ENCODE peak calls at places on chromosome 16, in nine cellular contexts. D is AG10803, Q is heart left ventricle, N is stomach, V is cardiac muscle cell, K is cardiac fibroblast, S is sigmoid colon, B is neural progenitor cell, C is choroid plexus epithelial cell. F is an unnamed sample.
A peak's percentile ranks its signal among the peaks of the same experiment; 100 is the strongest.

GRCh38 chr16:85153046-85153445 is 40.8 kb upstream of the CIBAR2 start:
- DNase-seq in D (no peak), Q (no peak), N (no peak), V (no peak), K (no peak), S (no peak), B (no peak), C (no peak), F (no peak)

GRCh38 chr16:73432794-73433455 is 385.0 kb upstream of the ZFHX3 start:
- DNase-seq in D (no peak), Q (no peak), N (no peak), V (no peak), K (no peak), S (no peak), B (no peak), C (no peak), F (no peak)

GRCh38 chr16:24978370-24978914 is 36.7 kb downstream of the ARHGAP17 start:
- DNase-seq in D (no peak), Q (no peak), N (no peak), V (no peak), K (no peak), S (no peak), B (no peak), C (peak; percentile 31), F (no peak)

GRCh38 chr16:3087836-3088235 is 11.3 kb downstream of the ZSCAN10 start:
- DNase-seq in D (no peak), Q (no peak), N (no peak), V (no peak), K (no peak), S (no peak), B (no peak), C (no peak), F (no peak)

GRCh38 chr16:78763821-78764440 is 664.5 kb downstream of the WWOX start:
- DNase-seq in D (no peak), Q (no peak), N (no peak), V (no peak), K (no peak), S (no peak), B (no peak), C (no peak), F (no peak)

GRCh38 chr16:2025878-2026460 is 733 bp upstream of the NHERF2 start:
- DNase-seq in D (no peak), Q (peak; percentile 30), N (no peak), V (no peak), K (no peak), S (no peak), B (no peak), C (no peak), F (no peak)

GRCh38 chr16:72590179-72590937 is 418.4 kb upstream of the PMFBP1 start:
- DNase-seq in D (peak; percentile 18), Q (no peak), N (no peak), V (peak; percentile 3), K (no peak), S (no peak), B (no peak), C (peak; percentile 5), F (no peak)

GRCh38 chr16:11729787-11730186 is 12.9 kb downstream of the TXNDC11 start:
- DNase-seq in D (no peak), Q (no peak), N (no peak), V (no peak), K (no peak), S (no peak), B (no peak), C (no peak), F (no peak)

GRCh38 chr16:81482329-81483063 is 37.9 kb downstream of the CMIP start:
- DNase-seq in D (no peak), Q (peak; percentile 39), N (no peak), V (no peak), K (no peak), S (no peak), B (no peak), C (no peak), F (no peak)

GRCh38 chr16:15502041-15502725 is 67.8 kb downstream of the BMERB1 start:
- DNase-seq in D (peak; percentile 83), Q (no peak), N (no peak), V (no peak), K (peak; percentile 94), S (no peak), B (no peak), C (peak; percentile 98), F (no peak)

GRCh38 chr16:76278976-76279375 is 1.8 kb downstream of the CNTNAP4 start:
- DNase-seq in D (no peak), Q (no peak), N (no peak), V (peak; percentile 61), K (peak; percentile 54), S (no peak), B (peak; percentile 55), C (peak; percentile 3), F (peak; percentile 28)

GRCh38 chr16:77374384-77374783 is 60.5 kb downstream of the ADAMTS18 start:
- DNase-seq in D (no peak), Q (no peak), N (no peak), V (no peak), K (no peak), S (no peak), B (no peak), C (no peak), F (peak; percentile 45)

GRCh38 chr16:50719401-50720337 is 22.2 kb upstream of the CYLD start:
- DNase-seq in D (no peak), Q (no peak), N (peak; percentile 65), V (no peak), K (no peak), S (peak; percentile 46), B (no peak), C (no peak), F (no peak)
- TF ChIP-seq CTCF in D (no peak), Q (no peak), N (no peak), V (no peak), K (no peak), S (no peak), B (peak; percentile 35), C (no peak), F (no peak)

GRCh38 chr16:23324727-23325126 is 22.6 kb downstream of the SCNN1B start:
- DNase-seq in D (no peak), Q (peak; percentile 64), N (peak; percentile 78), V (no peak), K (no peak), S (peak; percentile 73), B (no peak), C (no peak), F (peak; percentile 96)
- H3K4me3 ChIP-seq in D (no peak overlapping the region), Q (no peak overlapping the region), N (no peak overlapping the region), V (no peak overlapping the region), K (no peak overlapping the region), S (no peak overlapping the region), B (no peak overlapping the region), C (no peak overlapping the region), F (no peak overlapping the region)

GRCh38 chr16:878071-878784 is 77.7 kb upstream of the GNG13 start:
- DNase-seq in D (peak; percentile 14), Q (peak; percentile 22), N (no peak), V (no peak), K (no peak), S (peak; percentile 49), B (peak; percentile 63), C (no peak), F (no peak)
- TF ChIP-seq CTCF in D (no peak), Q (no peak), N (no peak), V (no peak), K (no peak), S (no peak), B (peak; percentile 51), C (no peak), F (peak; percentile 33)

GRCh38 chr16:54282202-54282922 is 4.2 kb downstream of the IRX3 start:
- DNase-seq in D (peak; percentile 23), Q (peak; percentile 65), N (peak; percentile 71), V (peak; percentile 88), K (no peak), S (no peak), B (peak; percentile 86), C (peak; percentile 41), F (no peak)

GRCh38 chr16:54284931-54285413 is 1.6 kb downstream of the IRX3 start:
- DNase-seq in D (peak; percentile 42), Q (peak; percentile 61), N (no peak), V (peak; percentile 50), K (peak; percentile 55), S (no peak), B (peak; percentile 46), C (no peak), F (no peak)

GRCh38 chr16:54284319-54284930 is 2.2 kb downstream of the IRX3 start:
- DNase-seq in D (peak; percentile 21), Q (no peak), N (peak; percentile 58), V (peak; percentile 34), K (no peak), S (no peak), B (peak; percentile 72), C (no peak), F (no peak)

GRCh38 chr16:54282923-54283734 is 3.5 kb downstream of the IRX3 start:
- DNase-seq in D (no peak), Q (no peak), N (no peak), V (peak; percentile 37), K (no peak), S (no peak), B (peak; percentile 53), C (no peak), F (no peak)

GRCh38 chr16:54283735-54284318 is 2.8 kb downstream of the IRX3 start:
- DNase-seq in D (no peak), Q (no peak), N (no peak), V (no peak), K (no peak), S (no peak), B (peak; percentile 39), C (no peak), F (no peak)
- H3K4me3 ChIP-seq in D (peak overlapping the region; percentile 81), Q (peak overlapping the region; percentile 64), N (peak overlapping the region; percentile 66), V (peak overlapping the region; percentile 99), K (peak overlapping the region; percentile 23), S (no peak overlapping the region), B (peak overlapping the region; percentile 55), C (peak overlapping the region; percentile 64), F (no peak overlapping the region)

GRCh38 chr16:89701425-89702406 is at the start of gene SPATA2L:
- DNase-seq in D (peak; percentile 61), Q (peak; percentile 90), N (peak; percentile 98), V (peak; percentile 97), K (peak; percentile 69), S (peak; percentile 89), B (peak; percentile 98), C (peak; percentile 93), F (peak; percentile 83)
- TF ChIP-seq CTCF in D (no peak), Q (no peak), N (no peak), V (no peak), K (peak; percentile 10), S (no peak), B (peak; percentile 28), C (peak; percentile 26), F (peak; percentile 45)

F was measured in LNCaP clone FGC.